ENCODE peak calls at places on chromosome 14, in nine cellular contexts. O is kidney epithelial cell, J is cardiac fibroblast, W is AG04450, K is bronchial epithelial cell, E is BJ, Z is cardiac muscle cell, L is fibroblast of villous mesenchyme, Y is psoas muscle. P is an unnamed sample.

GRCh38 chr14:103332143-103332919 is 1.7 kb upstream of the EIF5 start:
- DNase-seq in O (no peak), J (no peak), W (no peak), K (no peak), E (no peak), Z (no peak), L (no peak), Y (no peak), P (no peak)

GRCh38 chr14:98931911-98932310 is 340.1 kb downstream of the BCL11B start:
- DNase-seq in O (no peak), J (no peak), W (no peak), K (no peak), E (no peak), Z (no peak), L (no peak), Y (no peak), P (no peak)

GRCh38 chr14:69500096-69500495 is 15.6 kb downstream of the PLEKHD1 start:
- DNase-seq in O (no peak), J (no peak), W (no peak), K (no peak), E (no peak), Z (no peak), L (no peak), Y (no peak), P (no peak)

GRCh38 chr14:65650843-65651242 is 238.3 kb downstream of the FUT8 start:
- DNase-seq in O (no peak), J (no peak), W (no peak), K (no peak), E (no peak), Z (no peak), L (no peak), Y (no peak), P (no peak)

GRCh38 chr14:103552011-103552797 is 10.3 kb downstream of the BAG5 start:
- DNase-seq in O (peak; percentile 91), J (peak; percentile 56), W (no peak), K (peak; percentile 44), E (no peak), Z (peak; percentile 33), L (no peak), Y (peak; percentile 78), P (peak; percentile 23)

GRCh38 chr14:76261371-76261811 is 109.7 kb downstream of the GPATCH2L start:
- DNase-seq in O (no peak), J (peak; percentile 17), W (no peak), K (no peak), E (no peak), Z (peak; percentile 58), L (peak; percentile 3), Y (no peak), P (peak; percentile 40)

GRCh38 chr14:60665178-60665555 is 15.9 kb upstream of the SIX1 start:
- DNase-seq in O (no peak), J (no peak), W (no peak), K (no peak), E (no peak), Z (no peak), L (no peak), Y (no peak), P (no peak)

GRCh38 chr14:96130391-96130790 is 74.2 kb upstream of the BDKRB2 start:
- DNase-seq in O (no peak), J (no peak), W (no peak), K (no peak), E (no peak), Z (no peak), L (no peak), Y (no peak), P (no peak)

GRCh38 chr14:26606729-26607128 is 8.9 kb upstream of the NOVA1 start:
- DNase-seq in O (no peak), J (peak; percentile 30), W (no peak), K (no peak), E (no peak), Z (peak; percentile 9), L (peak; percentile 8), Y (no peak), P (no peak)

GRCh38 chr14:77103954-77104353 is 5.9 kb downstream of the CIPC start:
- DNase-seq in O (no peak), J (no peak), W (no peak), K (no peak), E (no peak), Z (no peak), L (no peak), Y (no peak), P (no peak)

GRCh38 chr14:51582437-51582836 is 69.3 kb upstream of the FRMD6 start:
- DNase-seq in O (no peak), J (peak; percentile 73), W (no peak), K (no peak), E (no peak), Z (peak; percentile 48), L (no peak), Y (no peak), P (no peak)

GRCh38 chr14:55805250-55805649 is 225.2 kb downstream of the KTN1 start:
- DNase-seq in O (no peak), J (no peak), W (no peak), K (no peak), E (no peak), Z (no peak), L (no peak), Y (no peak), P (no peak)

GRCh38 chr14:24196071-24197061 is 1.1 kb upstream of the TM9SF1 start:
- DNase-seq in O (no peak), J (peak; percentile 27), W (no peak), K (peak; percentile 19), E (no peak), Z (peak; percentile 30), L (peak; percentile 39), Y (no peak), P (no peak)

GRCh38 chr14:64770751-64771150 is 66.5 kb downstream of the PLEKHG3 start:
- DNase-seq in O (no peak), J (no peak), W (no peak), K (no peak), E (no peak), Z (no peak), L (no peak), Y (no peak), P (no peak)

GRCh38 chr14:88002421-88002820 is 2.5 kb upstream of the GPR65 start:
- DNase-seq in O (no peak), J (no peak), W (no peak), K (no peak), E (no peak), Z (no peak), L (no peak), Y (no peak), P (no peak)

DNA sequence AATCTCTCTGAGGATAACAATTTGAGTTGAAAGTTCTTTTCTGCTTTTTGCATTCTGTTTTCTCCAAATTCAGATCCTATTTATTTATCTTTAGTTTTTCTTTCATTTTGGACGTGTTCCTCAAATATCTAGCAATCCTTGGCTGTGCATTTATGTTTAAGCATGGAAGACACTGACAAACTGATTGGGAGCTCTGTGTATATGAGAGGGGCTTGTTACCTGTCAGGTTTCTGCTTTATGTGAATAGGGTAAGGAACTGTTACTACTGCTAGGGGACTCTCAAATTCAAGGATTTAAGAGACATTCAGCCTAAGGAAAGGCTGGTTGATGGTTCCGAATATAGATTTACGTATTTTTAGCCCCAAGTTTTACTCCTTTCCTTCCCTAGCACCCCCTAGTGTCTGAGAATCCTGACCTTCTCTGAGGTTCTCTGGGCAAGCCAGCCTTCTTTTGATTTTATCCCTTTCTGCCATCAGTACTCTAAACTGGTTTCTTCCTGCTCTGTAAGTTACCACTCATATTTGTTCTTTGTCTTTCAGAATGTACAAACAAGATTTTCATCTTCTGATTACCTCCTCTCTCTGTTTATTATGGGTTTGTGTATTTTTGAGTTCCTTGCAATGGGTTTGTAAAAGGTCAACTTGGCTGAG is 30.5 kb downstream of the YLPM1 start:
- DNase-seq in O (no peak), J (peak; percentile 11), W (no peak), K (no peak), E (no peak), Z (peak; percentile 25), L (no peak), Y (no peak), P (no peak)
- H3K4me3 ChIP-seq in O (no peak overlapping the region), J (no peak overlapping the region), W (no peak overlapping the region), K (no peak overlapping the region), E (no peak overlapping the region), Z (no peak overlapping the region), L (no peak overlapping the region), Y (no peak overlapping the region), P (no peak overlapping the region)

GRCh38 chr14:105176513-105176912 is 4.6 kb downstream of the NUDT14 start:
- DNase-seq in O (no peak), J (no peak), W (no peak), K (no peak), E (no peak), Z (no peak), L (no peak), Y (no peak), P (no peak)

GRCh38 chr14:105177082-105177481 is 4.0 kb downstream of the NUDT14 start:
- DNase-seq in O (no peak), J (no peak), W (no peak), K (no peak), E (no peak), Z (no peak), L (no peak), Y (peak; percentile 79), P (no peak)

GRCh38 chr14:105179191-105179590 is 1.9 kb downstream of the NUDT14 start:
- DNase-seq in O (no peak), J (no peak), W (no peak), K (no peak), E (no peak), Z (no peak), L (no peak), Y (no peak), P (no peak)

GRCh38 chr14:105178868-105179140 is 2.3 kb downstream of the NUDT14 start:
- DNase-seq in O (no peak), J (no peak), W (no peak), K (no peak), E (no peak), Z (no peak), L (no peak), Y (no peak), P (no peak)

GRCh38 chr14:105178069-105178867 is 2.8 kb downstream of the NUDT14 start:
- DNase-seq in O (no peak), J (no peak), W (no peak), K (no peak), E (no peak), Z (no peak), L (no peak), Y (no peak), P (no peak)
- TF ChIP-seq CTCF in O (no peak), J (no peak), W (no peak), K (no peak), E (no peak), Z (no peak), L (no peak), Y (no peak), P (no peak)

GRCh38 chr14:105022276-105022670 is 1.4 kb upstream of the CDCA4 start:
- DNase-seq in O (no peak), J (no peak), W (no peak), K (no peak), E (no peak), Z (no peak), L (no peak), Y (no peak), P (no peak)
- H3K4me3 ChIP-seq in O (peak overlapping the region; percentile 47), J (peak overlapping the region; percentile 76), W (peak overlapping the region; percentile 82), K (peak overlapping the region; percentile 48), E (peak overlapping the region; percentile 68), Z (peak overlapping the region; percentile 51), L (peak overlapping the region; percentile 69), Y (peak overlapping the region; percentile 83), P (peak overlapping the region; percentile 70)

DNA sequence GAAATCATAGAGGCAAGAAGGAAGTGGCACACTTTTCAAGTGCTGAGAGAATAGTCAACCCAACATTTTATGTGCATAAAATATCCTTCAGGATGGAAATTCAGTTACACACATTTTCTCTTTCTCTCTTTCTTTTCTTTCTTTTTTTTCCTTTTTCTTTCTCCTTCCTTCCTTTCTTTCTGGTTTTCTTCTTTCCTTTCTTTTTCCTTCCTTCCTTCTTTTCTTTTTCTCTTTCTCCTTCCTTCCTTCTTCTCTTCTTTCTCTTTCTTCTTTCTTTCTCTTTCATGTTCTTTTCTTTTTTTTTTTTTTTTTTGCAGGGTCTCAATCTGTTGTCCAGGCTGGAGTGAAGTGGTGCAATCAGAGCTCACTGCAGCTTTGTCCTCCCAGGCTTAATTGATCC is 38.7 kb upstream of the OR5AU1 start:
- DNase-seq in O (no peak), J (no peak), W (no peak), K (no peak), E (no peak), Z (no peak), L (no peak), Y (no peak), P (no peak)
- TF ChIP-seq CTCF in O (no peak), J (no peak), W (no peak), K (no peak), E (no peak), Z (no peak), L (no peak), Y (no peak), P (no peak)

P was measured in astrocyte of the cerebellum.